ENCODE peak calls at places on chromosomes 6 and 20, in six cellular contexts. X, L, A, I, U and D are unnamed samples.

GRCh38 chr6:153537422-153537821 is 406.3 kb upstream of the RGS17 start:
- DNase-seq in X (no peak), L (no peak), A (no peak), I (no peak), U (no peak), D (no peak)

GRCh38 chr6:35019831-35020230 is 121.3 kb downstream of the TCP11 start:
- DNase-seq in X (no peak), L (no peak), A (no peak), I (no peak), U (no peak), D (no peak)

GRCh38 chr6:101853226-101853625 is 459.7 kb downstream of the GRIK2 start:
- DNase-seq in X (no peak), L (no peak), A (no peak), I (no peak), U (no peak), D (no peak)

GRCh38 chr6:139468178-139468577 is 93.7 kb upstream of the CITED2 start:
- DNase-seq in X (no peak), L (no peak), A (no peak), I (no peak), U (no peak), D (no peak)

GRCh38 chr6:15412767-15413166 is 166.9 kb downstream of the JARID2 start:
- DNase-seq in X (no peak), L (no peak), A (no peak), I (no peak), U (no peak), D (no peak)

GRCh38 chr6:1701668-1702353 is 92.1 kb downstream of the FOXC1 start:
- DNase-seq in X (no peak), L (peak; percentile 53), A (no peak), I (no peak), U (no peak), D (no peak)

GRCh38 chr6:106670236-106670635 is 40.9 kb downstream of the QRSL1 start:
- DNase-seq in X (no peak), L (no peak), A (no peak), I (no peak), U (no peak), D (no peak)

GRCh38 chr6:1381397-1382330 is 7.7 kb upstream of the FOXF2 start:
- DNase-seq in X (peak; percentile 62), L (peak; percentile 78), A (peak; percentile 63), I (no peak), U (peak; percentile 82), D (peak; percentile 21)

GRCh38 chr6:1600764-1601615 is 8.7 kb upstream of the FOXC1 start:
- DNase-seq in X (no peak), L (no peak), A (no peak), I (no peak), U (no peak), D (no peak)

GRCh38 chr6:90226257-90226656 is 70.4 kb downstream of the BACH2 start:
- DNase-seq in X (no peak), L (no peak), A (no peak), I (no peak), U (no peak), D (no peak)

GRCh38 chr6:159777240-159777904 is 12.0 kb downstream of the TCP1 start:
- DNase-seq in X (no peak), L (no peak), A (no peak), I (no peak), U (no peak), D (no peak)

GRCh38 chr20:18739785-18740184 is 73.8 kb upstream of the SCP2D1 start:
- DNase-seq in X (peak; percentile 68), L (peak; percentile 5), A (no peak), I (no peak), U (no peak), D (no peak)

GRCh38 chr6:166836785-166837718 is 119.3 kb downstream of the RNASET2 start:
- DNase-seq in X (no peak), L (no peak), A (no peak), I (no peak), U (no peak), D (no peak)

GRCh38 chr6:88741939-88742338 is 221.5 kb downstream of the RNGTT start:
- DNase-seq in X (no peak), L (no peak), A (no peak), I (no peak), U (no peak), D (no peak)

GRCh38 chr6:88165087-88165876 is 865 bp downstream of the CNR1 start:
- DNase-seq in X (no peak), L (no peak), A (no peak), I (no peak), U (no peak), D (no peak)

GRCh38 chr6:46684771-46685170 is 2.9 kb upstream of the TDRD6 start:
- DNase-seq in X (no peak), L (no peak), A (no peak), I (no peak), U (no peak), D (no peak)

GRCh38 chr20:53666144-53666543 is 72.5 kb upstream of the ZNF217 start:
- DNase-seq in X (no peak), L (no peak), A (no peak), I (no peak), U (no peak), D (no peak)

GRCh38 chr20:59525500-59526241 is 78.7 kb upstream of the PHACTR3 start:
- DNase-seq in X (peak; percentile 64), L (peak; percentile 86), A (no peak), I (peak; percentile 10), U (peak; percentile 72), D (no peak)

GRCh38 chr6:28335040-28335563 is 846 bp downstream of the ZSCAN31 start:
- DNase-seq in X (peak; percentile 39), L (no peak), A (no peak), I (no peak), U (no peak), D (no peak)

GRCh38 chr6:157392927-157393666 is 12.1 kb downstream of the ZDHHC14 start:
- DNase-seq in X (no peak), L (peak; percentile 39), A (no peak), I (no peak), U (no peak), D (no peak)

GRCh38 chr20:11302436-11302835 is 615.3 kb upstream of the BTBD3 start:
- DNase-seq in X (no peak), L (no peak), A (no peak), I (no peak), U (no peak), D (no peak)

GRCh38 chr6:141107562-141108160 is 1025.1 kb upstream of the GJE1 start:
- DNase-seq in X (no peak), L (no peak), A (no peak), I (no peak), U (no peak), D (no peak)
- H3K4me1 ChIP-seq in X (no peaks in the 10 kb centered on the region), L (peaks cover 7% of the 10 kb centered on the region), A (no peaks in the 10 kb centered on the region), I (no peaks in the 10 kb centered on the region), U (no peaks in the 10 kb centered on the region), D (no peaks in the 10 kb centered on the region)

GRCh38 chr20:50341050-50341449 is 150.4 kb downstream of the CEBPB start:
- DNase-seq in X (no peak), L (no peak), A (no peak), I (no peak), U (no peak), D (no peak)

GRCh38 chr20:50341880-50342637 is 151.4 kb downstream of the CEBPB start:
- DNase-seq in X (no peak), L (no peak), A (no peak), I (no peak), U (no peak), D (no peak)

GRCh38 chr20:50343125-50343489 is 152.5 kb downstream of the CEBPB start:
- DNase-seq in X (no peak), L (no peak), A (no peak), I (no peak), U (no peak), D (no peak)

GRCh38 chr20:50343490-50344179 is 153.0 kb downstream of the CEBPB start:
- DNase-seq in X (no peak), L (no peak), A (no peak), I (peak; percentile 76), U (no peak), D (no peak)

GRCh38 chr20:50342638-50343102 is 152.0 kb downstream of the CEBPB start:
- DNase-seq in X (no peak), L (no peak), A (no peak), I (no peak), U (no peak), D (no peak)
- H3K4me1 ChIP-seq in X (peaks cover 8% of the 10 kb centered on the region), L (peaks cover 12% of the 10 kb centered on the region), A (peaks cover 20% of the 10 kb centered on the region), I (peaks cover 10% of the 10 kb centered on the region), U (peaks cover 47% of the 10 kb centered on the region), D (peaks cover 16% of the 10 kb centered on the region)

DNA sequence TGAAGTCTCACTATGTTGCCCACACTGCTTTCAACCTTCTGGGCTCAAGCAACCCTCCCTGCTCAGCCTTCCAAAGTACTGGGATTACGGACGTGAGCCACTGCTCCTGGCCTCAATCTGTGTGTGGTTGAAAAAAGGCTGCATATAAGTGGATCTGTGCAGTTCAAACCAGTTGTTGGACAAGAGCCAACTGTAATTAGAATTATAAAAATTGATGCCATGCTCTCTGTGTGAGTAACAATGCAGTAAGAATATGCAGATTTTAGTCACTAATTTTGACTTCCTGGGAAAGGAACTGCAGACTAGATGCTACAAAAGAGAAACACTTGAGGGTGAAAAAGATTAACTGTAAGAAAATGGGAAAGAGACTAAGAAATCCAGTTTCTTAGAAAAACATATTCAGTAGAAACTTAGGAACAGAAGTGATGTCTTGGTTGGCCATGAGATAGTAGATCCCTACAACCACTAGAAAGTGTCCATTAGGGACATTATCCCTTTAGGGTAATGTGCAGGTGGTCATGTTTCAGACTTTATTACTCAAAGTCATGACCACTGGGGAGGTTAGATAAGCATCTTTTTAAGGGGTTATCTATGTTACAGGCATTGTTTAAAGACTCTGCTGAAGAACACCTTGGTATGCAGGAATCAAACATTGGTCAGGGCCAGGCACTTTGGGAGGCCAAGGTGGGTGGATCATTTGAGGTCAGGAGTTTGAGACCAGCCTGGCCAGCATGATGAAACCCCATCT is 26.3 kb downstream of the ITCH start:
- DNase-seq in X (no peak), L (no peak), A (no peak), I (no peak), U (no peak), D (no peak)
- H3K4me1 ChIP-seq in X (peaks cover 10% of the 10 kb centered on the region), L (peaks cover 2% of the 10 kb centered on the region), A (no peaks in the 10 kb centered on the region), I (no peaks in the 10 kb centered on the region), U (peaks cover 30% of the 10 kb centered on the region), D (peaks cover 6% of the 10 kb centered on the region)

GRCh38 chr6:7238526-7238899 is 74.5 kb downstream of the SSR1 start:
- DNase-seq in X (no peak), L (no peak), A (no peak), I (no peak), U (no peak), D (no peak)

GRCh38 chr6:7235712-7236311 is 77.2 kb downstream of the SSR1 start:
- DNase-seq in X (no peak), L (no peak), A (no peak), I (peak; percentile 78), U (no peak), D (no peak)

GRCh38 chr6:7234547-7234946 is 78.5 kb downstream of the SSR1 start:
- DNase-seq in X (no peak), L (no peak), A (no peak), I (no peak), U (no peak), D (no peak)

GRCh38 chr6:7237653-7238190 is 75.3 kb downstream of the SSR1 start:
- DNase-seq in X (no peak), L (no peak), A (no peak), I (no peak), U (no peak), D (no peak)

GRCh38 chr6:7236312-7237209 is 76.4 kb downstream of the SSR1 start:
- DNase-seq in X (no peak), L (no peak), A (no peak), I (no peak), U (no peak), D (no peak)
- H3K4me1 ChIP-seq in X (peaks cover 4% of the 10 kb centered on the region), L (peaks cover under 1% of the 10 kb centered on the region), A (no peaks in the 10 kb centered on the region), I (peaks cover 12% of the 10 kb centered on the region), U (peaks cover 22% of the 10 kb centered on the region), D (no peaks in the 10 kb centered on the region)